ENCODE peak calls at places on chromosome 1, in eight cellular contexts. One of them, this sample, is unnamed.

GRCh38 chr1:154808261-154808908 is 61.7 kb downstream of the KCNN3 start:
- DNase-seq in NT2/D1: no peak
- DNase-seq in Karpas-422: no peak
- DNase-seq in CD4-positive, alpha-beta T cell: no peak
- DNase-seq in right atrium auricular region: no peak
- DNase-seq in tibial nerve: no peak
- DNase-seq in GM23248: no peak
- DNase-seq in iPS DF 6.9: no peak
- DNase-seq in this sample: no peak

GRCh38 chr1:30629501-30629900 is 93.9 kb downstream of the MATN1 start:
- DNase-seq in NT2/D1: no peak
- DNase-seq in Karpas-422: no peak
- DNase-seq in CD4-positive, alpha-beta T cell: no peak
- DNase-seq in right atrium auricular region: no peak
- DNase-seq in tibial nerve: no peak
- DNase-seq in GM23248: no peak
- DNase-seq in iPS DF 6.9: no peak
- DNase-seq in this sample: no peak

GRCh38 chr1:192544983-192545393 is 30.6 kb upstream of the RGS1 start:
- DNase-seq in NT2/D1: peak; percentile 18
- DNase-seq in Karpas-422: no peak
- DNase-seq in CD4-positive, alpha-beta T cell: no peak
- DNase-seq in right atrium auricular region: no peak
- DNase-seq in tibial nerve: no peak
- DNase-seq in GM23248: peak; percentile 64
- DNase-seq in iPS DF 6.9: no peak
- DNase-seq in this sample: no peak

GRCh38 chr1:78607334-78607927 is 12.8 kb upstream of the IFI44L start:
- DNase-seq in NT2/D1: no peak
- DNase-seq in Karpas-422: peak; percentile 60
- DNase-seq in CD4-positive, alpha-beta T cell: no peak
- DNase-seq in right atrium auricular region: no peak
- DNase-seq in tibial nerve: no peak
- DNase-seq in GM23248: peak; percentile 57
- DNase-seq in iPS DF 6.9: no peak
- DNase-seq in this sample: no peak

GRCh38 chr1:37399830-37400790 is 74.3 kb upstream of the ZC3H12A start:
- DNase-seq in NT2/D1: no peak
- DNase-seq in Karpas-422: no peak
- DNase-seq in CD4-positive, alpha-beta T cell: no peak
- DNase-seq in right atrium auricular region: no peak
- DNase-seq in tibial nerve: no peak
- DNase-seq in GM23248: peak; percentile 5
- DNase-seq in iPS DF 6.9: no peak
- DNase-seq in this sample: no peak

GRCh38 chr1:24694380-24694843 is 50.8 kb upstream of the CLIC4 start:
- DNase-seq in NT2/D1: no peak
- DNase-seq in Karpas-422: peak; percentile 60
- DNase-seq in CD4-positive, alpha-beta T cell: no peak
- DNase-seq in right atrium auricular region: peak; percentile 72
- DNase-seq in tibial nerve: no peak
- DNase-seq in GM23248: peak; percentile 78
- DNase-seq in iPS DF 6.9: no peak
- DNase-seq in this sample: no peak

GRCh38 chr1:7550261-7550850 is 220.7 kb upstream of the VAMP3 start:
- DNase-seq in NT2/D1: no peak
- DNase-seq in Karpas-422: no peak
- DNase-seq in CD4-positive, alpha-beta T cell: no peak
- DNase-seq in right atrium auricular region: no peak
- DNase-seq in tibial nerve: no peak
- DNase-seq in GM23248: no peak
- DNase-seq in iPS DF 6.9: no peak
- DNase-seq in this sample: no peak

GRCh38 chr1:51697160-51697559 is 80.3 kb downstream of the OSBPL9 start:
- DNase-seq in NT2/D1: no peak
- DNase-seq in Karpas-422: peak; percentile 22
- DNase-seq in CD4-positive, alpha-beta T cell: no peak
- DNase-seq in right atrium auricular region: no peak
- DNase-seq in tibial nerve: no peak
- DNase-seq in GM23248: peak; percentile 40
- DNase-seq in iPS DF 6.9: no peak
- DNase-seq in this sample: no peak

GRCh38 chr1:100188617-100189016 is 10.6 kb upstream of the LRRC39 start:
- DNase-seq in NT2/D1: no peak
- DNase-seq in Karpas-422: no peak
- DNase-seq in CD4-positive, alpha-beta T cell: no peak
- DNase-seq in right atrium auricular region: no peak
- DNase-seq in tibial nerve: no peak
- DNase-seq in GM23248: peak; percentile 65
- DNase-seq in iPS DF 6.9: no peak
- DNase-seq in this sample: no peak

GRCh38 chr1:3515774-3516480 is 61.5 kb downstream of the ARHGEF16 start:
- DNase-seq in NT2/D1: no peak
- DNase-seq in Karpas-422: no peak
- DNase-seq in CD4-positive, alpha-beta T cell: no peak
- DNase-seq in right atrium auricular region: no peak
- DNase-seq in tibial nerve: no peak
- DNase-seq in GM23248: no peak
- DNase-seq in iPS DF 6.9: no peak
- DNase-seq in this sample: peak; percentile 90

GRCh38 chr1:8257621-8258020 is 60.3 kb upstream of the SLC45A1 start:
- DNase-seq in NT2/D1: no peak
- DNase-seq in Karpas-422: no peak
- DNase-seq in CD4-positive, alpha-beta T cell: no peak
- DNase-seq in right atrium auricular region: no peak
- DNase-seq in tibial nerve: no peak
- DNase-seq in GM23248: no peak
- DNase-seq in iPS DF 6.9: no peak
- DNase-seq in this sample: no peak

GRCh38 chr1:76871355-76871974 is 4.2 kb downstream of the ST6GALNAC5 start:
- DNase-seq in NT2/D1: no peak
- DNase-seq in Karpas-422: peak; percentile 81
- DNase-seq in CD4-positive, alpha-beta T cell: no peak
- DNase-seq in right atrium auricular region: no peak
- DNase-seq in tibial nerve: no peak
- DNase-seq in GM23248: no peak
- DNase-seq in iPS DF 6.9: no peak
- DNase-seq in this sample: no peak

GRCh38 chr1:203271962-203272632 is 33.2 kb upstream of the BTG2 start:
- DNase-seq in NT2/D1: no peak
- DNase-seq in Karpas-422: no peak
- DNase-seq in CD4-positive, alpha-beta T cell: no peak
- DNase-seq in right atrium auricular region: no peak
- DNase-seq in tibial nerve: no peak
- DNase-seq in GM23248: no peak
- DNase-seq in iPS DF 6.9: no peak
- DNase-seq in this sample: no peak

GRCh38 chr1:173406783-173407230 is 70.3 kb upstream of the PRDX6 start:
- DNase-seq in NT2/D1: no peak
- DNase-seq in Karpas-422: no peak
- DNase-seq in CD4-positive, alpha-beta T cell: no peak
- DNase-seq in right atrium auricular region: no peak
- DNase-seq in tibial nerve: no peak
- DNase-seq in GM23248: no peak
- DNase-seq in iPS DF 6.9: no peak
- DNase-seq in this sample: no peak

GRCh38 chr1:214898154-214898553 is 184.4 kb upstream of the KCNK2 start:
- DNase-seq in NT2/D1: no peak
- DNase-seq in Karpas-422: no peak
- DNase-seq in CD4-positive, alpha-beta T cell: no peak
- DNase-seq in right atrium auricular region: no peak
- DNase-seq in tibial nerve: no peak
- DNase-seq in GM23248: no peak
- DNase-seq in iPS DF 6.9: no peak
- DNase-seq in this sample: no peak

GRCh38 chr1:164771001-164771550 is 212.1 kb downstream of the PBX1 start:
- DNase-seq in NT2/D1: no peak
- DNase-seq in Karpas-422: no peak
- DNase-seq in CD4-positive, alpha-beta T cell: no peak
- DNase-seq in right atrium auricular region: no peak
- DNase-seq in tibial nerve: no peak
- DNase-seq in GM23248: no peak
- DNase-seq in iPS DF 6.9: no peak
- DNase-seq in this sample: no peak

GRCh38 chr1:23558140-23558871 is 995 bp downstream of the ID3 start:
- DNase-seq in NT2/D1: no peak
- DNase-seq in Karpas-422: no peak
- DNase-seq in CD4-positive, alpha-beta T cell: no peak
- DNase-seq in right atrium auricular region: no peak
- DNase-seq in tibial nerve: peak; percentile 30
- DNase-seq in GM23248: peak; percentile 71
- DNase-seq in iPS DF 6.9: no peak
- DNase-seq in this sample: peak; percentile 94

GRCh38 chr1:145906954-145907755 is 2.7 kb downstream of the ITGA10 start:
- DNase-seq in NT2/D1: no peak
- DNase-seq in Karpas-422: no peak
- DNase-seq in CD4-positive, alpha-beta T cell: no peak
- DNase-seq in right atrium auricular region: no peak
- DNase-seq in tibial nerve: no peak
- DNase-seq in GM23248: peak; percentile 30
- DNase-seq in iPS DF 6.9: no peak
- DNase-seq in this sample: peak; percentile 32

GRCh38 chr1:7386226-7387052 is 384.7 kb upstream of the VAMP3 start:
- DNase-seq in NT2/D1: no peak
- DNase-seq in Karpas-422: no peak
- DNase-seq in CD4-positive, alpha-beta T cell: no peak
- DNase-seq in right atrium auricular region: peak; percentile 43
- DNase-seq in tibial nerve: no peak
- DNase-seq in GM23248: no peak
- DNase-seq in iPS DF 6.9: no peak
- DNase-seq in this sample: no peak

GRCh38 chr1:183778006-183778405 is 26.9 kb upstream of the RGL1 start:
- DNase-seq in NT2/D1: no peak
- DNase-seq in Karpas-422: no peak
- DNase-seq in CD4-positive, alpha-beta T cell: no peak
- DNase-seq in right atrium auricular region: no peak
- DNase-seq in tibial nerve: no peak
- DNase-seq in GM23248: no peak
- DNase-seq in iPS DF 6.9: no peak
- DNase-seq in this sample: no peak

GRCh38 chr1:183778568-183779433 is 26.1 kb upstream of the RGL1 start:
- DNase-seq in NT2/D1: no peak
- DNase-seq in Karpas-422: no peak
- DNase-seq in CD4-positive, alpha-beta T cell: no peak
- DNase-seq in right atrium auricular region: no peak
- DNase-seq in tibial nerve: no peak
- DNase-seq in GM23248: no peak
- DNase-seq in iPS DF 6.9: no peak
- DNase-seq in this sample: no peak

GRCh38 chr1:183777359-183777758 is 27.6 kb upstream of the RGL1 start:
- DNase-seq in NT2/D1: no peak
- DNase-seq in Karpas-422: no peak
- DNase-seq in CD4-positive, alpha-beta T cell: no peak
- DNase-seq in right atrium auricular region: no peak
- DNase-seq in tibial nerve: no peak
- DNase-seq in GM23248: peak; percentile 5
- DNase-seq in iPS DF 6.9: no peak
- DNase-seq in this sample: no peak

GRCh38 chr1:183774938-183775337 is 30.0 kb upstream of the RGL1 start:
- DNase-seq in NT2/D1: no peak
- DNase-seq in Karpas-422: no peak
- DNase-seq in CD4-positive, alpha-beta T cell: no peak
- DNase-seq in right atrium auricular region: no peak
- DNase-seq in tibial nerve: no peak
- DNase-seq in GM23248: no peak
- DNase-seq in iPS DF 6.9: no peak
- DNase-seq in this sample: no peak

GRCh38 chr1:183776731-183777130 is 28.2 kb upstream of the RGL1 start:
- DNase-seq in NT2/D1: no peak
- DNase-seq in Karpas-422: no peak
- DNase-seq in CD4-positive, alpha-beta T cell: no peak
- DNase-seq in right atrium auricular region: no peak
- DNase-seq in tibial nerve: no peak
- DNase-seq in GM23248: peak; percentile 12
- DNase-seq in iPS DF 6.9: no peak
- DNase-seq in this sample: no peak
- H3K9me3 ChIP-seq in NT2/D1: peaks cover 29% of the 10 kb centered on the region
- H3K9me3 ChIP-seq in Karpas-422: no peaks in the 10 kb centered on the region
- H3K9me3 ChIP-seq in CD4-positive, alpha-beta T cell: peaks cover 10% of the 10 kb centered on the region
- H3K9me3 ChIP-seq in right atrium auricular region: no peaks in the 10 kb centered on the region
- H3K9me3 ChIP-seq in tibial nerve: no peaks in the 10 kb centered on the region
- H3K9me3 ChIP-seq in GM23248: no peaks in the 10 kb centered on the region
- H3K9me3 ChIP-seq in iPS DF 6.9: no peaks in the 10 kb centered on the region
- H3K9me3 ChIP-seq in this sample: peaks cover 16% of the 10 kb centered on the region

DNA sequence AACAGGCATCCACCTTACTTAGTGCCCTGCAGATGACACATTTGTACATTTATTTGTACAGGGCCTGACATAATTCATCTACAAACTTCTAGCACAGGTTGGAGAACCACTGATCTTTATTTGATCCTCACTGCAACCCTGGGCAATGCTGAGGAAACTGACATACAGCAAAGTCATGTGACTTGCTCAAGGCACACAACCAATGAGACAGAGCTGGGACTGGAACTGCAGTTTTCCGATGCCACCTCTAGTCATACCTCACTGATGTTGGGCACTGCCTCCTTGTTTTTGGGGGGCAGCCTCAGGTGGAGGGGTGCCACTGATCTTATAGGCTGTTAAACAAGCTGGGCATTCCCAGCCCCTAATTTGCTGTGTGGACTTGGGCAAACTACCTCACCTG is 3.4 kb downstream of the PROK1 start:
- DNase-seq in NT2/D1: no peak
- DNase-seq in Karpas-422: no peak
- DNase-seq in CD4-positive, alpha-beta T cell: no peak
- DNase-seq in right atrium auricular region: no peak
- DNase-seq in tibial nerve: no peak
- DNase-seq in GM23248: no peak
- DNase-seq in iPS DF 6.9: no peak
- DNase-seq in this sample: no peak
- H3K9me3 ChIP-seq in NT2/D1: no peaks in the 10 kb centered on the region
- H3K9me3 ChIP-seq in Karpas-422: no peaks in the 10 kb centered on the region
- H3K9me3 ChIP-seq in CD4-positive, alpha-beta T cell: no peaks in the 10 kb centered on the region
- H3K9me3 ChIP-seq in right atrium auricular region: no peaks in the 10 kb centered on the region
- H3K9me3 ChIP-seq in tibial nerve: no peaks in the 10 kb centered on the region
- H3K9me3 ChIP-seq in GM23248: no peaks in the 10 kb centered on the region
- H3K9me3 ChIP-seq in iPS DF 6.9: no peaks in the 10 kb centered on the region
- H3K9me3 ChIP-seq in this sample: no peaks in the 10 kb centered on the region

GRCh38 chr1:233796146-233796798 is 108.2 kb upstream of the SLC35F3 start:
- DNase-seq in NT2/D1: no peak
- DNase-seq in Karpas-422: no peak
- DNase-seq in CD4-positive, alpha-beta T cell: no peak
- DNase-seq in right atrium auricular region: no peak
- DNase-seq in tibial nerve: no peak
- DNase-seq in GM23248: no peak
- DNase-seq in iPS DF 6.9: no peak
- DNase-seq in this sample: no peak
- H3K9me3 ChIP-seq in NT2/D1: peaks cover 10% of the 10 kb centered on the region
- H3K9me3 ChIP-seq in Karpas-422: no peaks in the 10 kb centered on the region
- H3K9me3 ChIP-seq in CD4-positive, alpha-beta T cell: peaks cover 3% of the 10 kb centered on the region
- H3K9me3 ChIP-seq in right atrium auricular region: no peaks in the 10 kb centered on the region
- H3K9me3 ChIP-seq in tibial nerve: no peaks in the 10 kb centered on the region
- H3K9me3 ChIP-seq in GM23248: no peaks in the 10 kb centered on the region
- H3K9me3 ChIP-seq in iPS DF 6.9: no peaks in the 10 kb centered on the region
- H3K9me3 ChIP-seq in this sample: no peaks in the 10 kb centered on the region

DNA sequence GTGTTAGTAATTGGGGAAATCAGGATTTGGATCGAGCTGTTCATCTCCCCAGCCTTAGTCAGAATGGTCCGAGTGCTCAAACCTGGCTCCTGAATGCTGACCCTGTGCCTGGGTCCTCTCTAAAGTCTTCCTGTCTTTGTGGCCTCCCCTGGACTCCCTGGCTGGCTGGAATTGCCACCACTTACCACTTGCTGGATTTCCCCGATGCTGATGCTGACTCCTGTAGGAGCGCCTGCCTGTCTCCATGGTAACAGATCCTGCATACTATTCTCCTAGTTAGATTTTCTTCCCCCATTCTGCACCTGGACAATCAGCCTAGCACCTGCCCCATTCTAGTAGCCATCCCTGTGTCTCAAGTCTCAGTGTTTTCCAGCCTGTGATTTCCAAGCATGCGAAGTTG is 382.2 kb upstream of the ESRRG start:
- DNase-seq in NT2/D1: no peak
- DNase-seq in Karpas-422: no peak
- DNase-seq in CD4-positive, alpha-beta T cell: no peak
- DNase-seq in right atrium auricular region: no peak
- DNase-seq in tibial nerve: no peak
- DNase-seq in GM23248: no peak
- DNase-seq in iPS DF 6.9: no peak
- DNase-seq in this sample: no peak
- H3K9me3 ChIP-seq in NT2/D1: no peaks in the 10 kb centered on the region
- H3K9me3 ChIP-seq in Karpas-422: no peaks in the 10 kb centered on the region
- H3K9me3 ChIP-seq in CD4-positive, alpha-beta T cell: no peaks in the 10 kb centered on the region
- H3K9me3 ChIP-seq in right atrium auricular region: no peaks in the 10 kb centered on the region
- H3K9me3 ChIP-seq in tibial nerve: no peaks in the 10 kb centered on the region
- H3K9me3 ChIP-seq in GM23248: no peaks in the 10 kb centered on the region
- H3K9me3 ChIP-seq in iPS DF 6.9: no peaks in the 10 kb centered on the region
- H3K9me3 ChIP-seq in this sample: no peaks in the 10 kb centered on the region